ENCODE peak calls at places on chromosomes 6 and 20, in ten cellular contexts. D is cardiac fibroblast; V is pulmonary artery endothelial cell; G is activated CD4-positive, alpha-beta T cell treated with anti-CD3 and anti-CD28 coated beads, Interleukin-2, amount 10 ng/mL, durations not matched to agents 7 days and 5 days; R is cerebellar cortex; M is Ammon's horn; A is progenitor cell of endocrine pancreas; X is CD8-positive, alpha-beta T cell; Z is activated T-cell treated with anti-CD3 and anti-CD28 coated beads, Interleukin-2, amount 50 U/mL, for 1 hour; Y is effector memory CD8-positive, alpha-beta T cell. P is an unnamed sample.

GRCh38 chr6:129635396-129636164 is 74.4 kb downstream of the ARHGAP18 start:
- DNase-seq in D (peak; percentile 96), V (peak; percentile 57), G (no peak), R (no peak), M (no peak), A (no peak), X (no peak), Z (no peak), Y (no peak), P (no peak)

GRCh38 chr6:45922728-45923351 is 92.8 kb downstream of the CLIC5 start:
- DNase-seq in D (peak; percentile 85), V (no peak), G (peak; percentile 76), R (peak; percentile 64), M (peak; percentile 88), A (peak; percentile 28), X (peak; percentile 33), Z (peak; percentile 58), Y (peak; percentile 36), P (peak; percentile 2)

GRCh38 chr20:53631909-53632662 is 38.4 kb upstream of the ZNF217 start:
- DNase-seq in D (no peak), V (no peak), G (no peak), R (no peak), M (no peak), A (no peak), X (no peak), Z (no peak), Y (no peak), P (no peak)

GRCh38 chr6:72420409-72420808 is 201.5 kb upstream of the KCNQ5 start:
- DNase-seq in D (no peak), V (no peak), G (no peak), R (no peak), M (no peak), A (no peak), X (no peak), Z (no peak), Y (no peak), P (no peak)

GRCh38 chr6:148329568-148330299 is 12.9 kb upstream of the SASH1 start:
- DNase-seq in D (peak; percentile 91), V (no peak), G (no peak), R (no peak), M (no peak), A (no peak), X (no peak), Z (no peak), Y (no peak), P (no peak)

GRCh38 chr20:24825591-24825990 is 123.5 kb upstream of the CST7 start:
- DNase-seq in D (no peak), V (no peak), G (no peak), R (no peak), M (no peak), A (no peak), X (no peak), Z (no peak), Y (no peak), P (no peak)

GRCh38 chr6:5511924-5512323 is 250.6 kb downstream of the FARS2 start:
- DNase-seq in D (peak; percentile 88), V (no peak), G (no peak), R (no peak), M (no peak), A (no peak), X (no peak), Z (no peak), Y (no peak), P (no peak)

GRCh38 chr20:515696-516095 is 27.9 kb downstream of the CSNK2A1 start:
- DNase-seq in D (no peak), V (no peak), G (no peak), R (no peak), M (no peak), A (no peak), X (no peak), Z (no peak), Y (no peak), P (no peak)

GRCh38 chr6:48140221-48140620 is 29.2 kb upstream of the PTCHD4 start:
- DNase-seq in D (no peak), V (no peak), G (no peak), R (no peak), M (no peak), A (no peak), X (no peak), Z (no peak), Y (no peak), P (no peak)

GRCh38 chr20:58892126-58892931 is 39.8 kb downstream of the GNAS start:
- DNase-seq in D (peak; percentile 65), V (no peak), G (peak; percentile 79), R (peak; percentile 58), M (peak; percentile 70), A (peak; percentile 56), X (peak; percentile 67), Z (peak; percentile 76), Y (peak; percentile 54), P (peak; percentile 52)

GRCh38 chr20:8800089-8800488 is 268.8 kb upstream of the PLCB4 start:
- DNase-seq in D (no peak), V (no peak), G (no peak), R (no peak), M (no peak), A (no peak), X (no peak), Z (no peak), Y (no peak), P (no peak)

GRCh38 chr6:108560463-108561308 is at the start of gene FOXO3:
- DNase-seq in D (peak; percentile 96), V (no peak), G (peak; percentile 48), R (peak; percentile 73), M (peak; percentile 88), A (peak; percentile 87), X (peak; percentile 48), Z (peak; percentile 72), Y (peak; percentile 58), P (peak; percentile 75)

GRCh38 chr6:89298680-89299450 is 16.2 kb downstream of the GABRR2 start:
- DNase-seq in D (peak; percentile 31), V (no peak), G (peak; percentile 71), R (no peak), M (no peak), A (no peak), X (peak; percentile 4), Z (no peak), Y (no peak), P (no peak)

P was measured in hypothalamus.